ENCODE peak calls at places on chromosomes 6 and 20, in ten cellular contexts. One of them, this sample, is unnamed. For H3K4me1, the result is how much of the 10 kb centered on the place peaks cover.

GRCh38 chr6:168703970-168704369 is 263.0 kb downstream of the SMOC2 start:
- DNase-seq in A549: no peak
- DNase-seq in Peyer's patch: no peak
- DNase-seq in MM.1S: no peak
- DNase-seq in gastrocnemius medialis: no peak
- DNase-seq in CD8-positive, alpha-beta T cell: no peak
- DNase-seq in colonic mucosa: no peak
- DNase-seq in upper lobe of right lung: no peak
- DNase-seq in OCI-LY7: no peak
- DNase-seq in heart left ventricle: no peak
- DNase-seq in this sample: no peak

GRCh38 chr6:160418370-160418769 is 70.2 kb downstream of the SLC22A3 start:
- DNase-seq in A549: no peak
- DNase-seq in Peyer's patch: no peak
- DNase-seq in MM.1S: no peak
- DNase-seq in gastrocnemius medialis: no peak
- DNase-seq in CD8-positive, alpha-beta T cell: no peak
- DNase-seq in colonic mucosa: no peak
- DNase-seq in upper lobe of right lung: no peak
- DNase-seq in OCI-LY7: no peak
- DNase-seq in heart left ventricle: no peak
- DNase-seq in this sample: no peak

GRCh38 chr20:31517373-31517772 is 3.1 kb downstream of the HM13 start:
- DNase-seq in A549: peak
- DNase-seq in Peyer's patch: no peak
- DNase-seq in MM.1S: no peak
- DNase-seq in gastrocnemius medialis: peak
- DNase-seq in CD8-positive, alpha-beta T cell: no peak
- DNase-seq in colonic mucosa: peak
- DNase-seq in upper lobe of right lung: no peak
- DNase-seq in OCI-LY7: no peak
- DNase-seq in heart left ventricle: no peak
- DNase-seq in this sample: no peak

GRCh38 chr6:107712523-107713213 is 111.4 kb downstream of the SCML4 start:
- DNase-seq in A549: no peak
- DNase-seq in Peyer's patch: peak
- DNase-seq in MM.1S: peak
- DNase-seq in gastrocnemius medialis: no peak
- DNase-seq in CD8-positive, alpha-beta T cell: peak
- DNase-seq in colonic mucosa: no peak
- DNase-seq in upper lobe of right lung: no peak
- DNase-seq in OCI-LY7: peak
- DNase-seq in heart left ventricle: no peak
- DNase-seq in this sample: no peak

GRCh38 chr20:47181056-47181862 is 175.2 kb downstream of the ZMYND8 start:
- DNase-seq in A549: peak
- DNase-seq in Peyer's patch: no peak
- DNase-seq in MM.1S: peak
- DNase-seq in gastrocnemius medialis: no peak
- DNase-seq in CD8-positive, alpha-beta T cell: no peak
- DNase-seq in colonic mucosa: peak
- DNase-seq in upper lobe of right lung: no peak
- DNase-seq in OCI-LY7: peak
- DNase-seq in heart left ventricle: no peak
- DNase-seq in this sample: no peak

GRCh38 chr6:35534396-35535170 is 21.9 kb upstream of the TULP1 start:
- DNase-seq in A549: no peak
- DNase-seq in Peyer's patch: no peak
- DNase-seq in MM.1S: no peak
- DNase-seq in gastrocnemius medialis: no peak
- DNase-seq in CD8-positive, alpha-beta T cell: no peak
- DNase-seq in colonic mucosa: no peak
- DNase-seq in upper lobe of right lung: no peak
- DNase-seq in OCI-LY7: no peak
- DNase-seq in heart left ventricle: no peak
- DNase-seq in this sample: no peak

GRCh38 chr6:137497722-137498463 is 3.7 kb upstream of the OLIG3 start:
- DNase-seq in A549: no peak
- DNase-seq in Peyer's patch: no peak
- DNase-seq in MM.1S: no peak
- DNase-seq in gastrocnemius medialis: no peak
- DNase-seq in CD8-positive, alpha-beta T cell: no peak
- DNase-seq in colonic mucosa: no peak
- DNase-seq in upper lobe of right lung: no peak
- DNase-seq in OCI-LY7: no peak
- DNase-seq in heart left ventricle: no peak
- DNase-seq in this sample: no peak

GRCh38 chr6:16326971-16327776 is 88.8 kb downstream of the GMPR start:
- DNase-seq in A549: no peak
- DNase-seq in Peyer's patch: no peak
- DNase-seq in MM.1S: no peak
- DNase-seq in gastrocnemius medialis: no peak
- DNase-seq in CD8-positive, alpha-beta T cell: no peak
- DNase-seq in colonic mucosa: no peak
- DNase-seq in upper lobe of right lung: no peak
- DNase-seq in OCI-LY7: no peak
- DNase-seq in heart left ventricle: peak
- DNase-seq in this sample: no peak

GRCh38 chr20:37297066-37297736 is 7.7 kb downstream of the MANBAL start:
- DNase-seq in A549: no peak
- DNase-seq in Peyer's patch: no peak
- DNase-seq in MM.1S: no peak
- DNase-seq in gastrocnemius medialis: no peak
- DNase-seq in CD8-positive, alpha-beta T cell: no peak
- DNase-seq in colonic mucosa: no peak
- DNase-seq in upper lobe of right lung: no peak
- DNase-seq in OCI-LY7: no peak
- DNase-seq in heart left ventricle: no peak
- DNase-seq in this sample: no peak

GRCh38 chr20:37295595-37295994 is 6.1 kb downstream of the MANBAL start:
- DNase-seq in A549: peak
- DNase-seq in Peyer's patch: no peak
- DNase-seq in MM.1S: no peak
- DNase-seq in gastrocnemius medialis: no peak
- DNase-seq in CD8-positive, alpha-beta T cell: no peak
- DNase-seq in colonic mucosa: peak
- DNase-seq in upper lobe of right lung: no peak
- DNase-seq in OCI-LY7: no peak
- DNase-seq in heart left ventricle: no peak
- DNase-seq in this sample: no peak

GRCh38 chr20:37295001-37295400 is 5.5 kb downstream of the MANBAL start:
- DNase-seq in A549: peak
- DNase-seq in Peyer's patch: no peak
- DNase-seq in MM.1S: no peak
- DNase-seq in gastrocnemius medialis: no peak
- DNase-seq in CD8-positive, alpha-beta T cell: no peak
- DNase-seq in colonic mucosa: no peak
- DNase-seq in upper lobe of right lung: no peak
- DNase-seq in OCI-LY7: no peak
- DNase-seq in heart left ventricle: no peak
- DNase-seq in this sample: no peak

GRCh38 chr20:37294262-37294981 is 5.0 kb downstream of the MANBAL start:
- DNase-seq in A549: no peak
- DNase-seq in Peyer's patch: no peak
- DNase-seq in MM.1S: no peak
- DNase-seq in gastrocnemius medialis: no peak
- DNase-seq in CD8-positive, alpha-beta T cell: no peak
- DNase-seq in colonic mucosa: no peak
- DNase-seq in upper lobe of right lung: no peak
- DNase-seq in OCI-LY7: no peak
- DNase-seq in heart left ventricle: no peak
- DNase-seq in this sample: no peak

DNA sequence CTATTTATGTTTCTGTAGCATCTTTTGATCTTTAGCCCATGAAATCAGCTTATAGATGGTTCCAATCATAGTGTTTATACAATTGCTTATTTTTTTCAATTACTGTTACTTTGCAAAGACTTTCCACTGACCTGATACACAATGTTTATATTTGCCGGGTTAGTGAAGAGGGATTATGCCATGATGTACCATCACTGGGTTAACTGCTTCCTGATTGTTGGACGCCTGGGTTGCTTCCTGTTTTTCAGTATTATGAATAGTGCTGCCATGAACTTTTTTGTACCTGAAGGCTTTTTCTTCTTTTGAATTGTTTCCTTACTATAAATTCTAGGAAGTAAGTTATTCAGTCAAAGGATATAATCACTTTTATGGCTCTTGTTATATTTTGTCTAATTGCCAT is 6.9 kb downstream of the MANBAL start:
- DNase-seq in A549: no peak
- DNase-seq in Peyer's patch: no peak
- DNase-seq in MM.1S: no peak
- DNase-seq in gastrocnemius medialis: no peak
- DNase-seq in CD8-positive, alpha-beta T cell: no peak
- DNase-seq in colonic mucosa: no peak
- DNase-seq in upper lobe of right lung: no peak
- DNase-seq in OCI-LY7: peak
- DNase-seq in heart left ventricle: no peak
- DNase-seq in this sample: no peak
- H3K4me1 ChIP-seq in A549: half or more
- H3K4me1 ChIP-seq in Peyer's patch: under half
- H3K4me1 ChIP-seq in MM.1S: under half
- H3K4me1 ChIP-seq in gastrocnemius medialis: under half
- H3K4me1 ChIP-seq in CD8-positive, alpha-beta T cell: under half
- H3K4me1 ChIP-seq in colonic mucosa: under half
- H3K4me1 ChIP-seq in upper lobe of right lung: under half
- H3K4me1 ChIP-seq in OCI-LY7: under half
- H3K4me1 ChIP-seq in heart left ventricle: under half
- H3K4me1 ChIP-seq in this sample: under half

GRCh38 chr6:147397306-147397705 is 111.2 kb upstream of the SAMD5 start:
- DNase-seq in A549: no peak
- DNase-seq in Peyer's patch: no peak
- DNase-seq in MM.1S: no peak
- DNase-seq in gastrocnemius medialis: no peak
- DNase-seq in CD8-positive, alpha-beta T cell: no peak
- DNase-seq in colonic mucosa: no peak
- DNase-seq in upper lobe of right lung: no peak
- DNase-seq in OCI-LY7: no peak
- DNase-seq in heart left ventricle: no peak
- DNase-seq in this sample: no peak

GRCh38 chr6:147389463-147389862 is 119.0 kb upstream of the SAMD5 start:
- DNase-seq in A549: no peak
- DNase-seq in Peyer's patch: no peak
- DNase-seq in MM.1S: no peak
- DNase-seq in gastrocnemius medialis: no peak
- DNase-seq in CD8-positive, alpha-beta T cell: no peak
- DNase-seq in colonic mucosa: no peak
- DNase-seq in upper lobe of right lung: no peak
- DNase-seq in OCI-LY7: no peak
- DNase-seq in heart left ventricle: no peak
- DNase-seq in this sample: no peak

GRCh38 chr6:147392917-147393625 is 115.4 kb upstream of the SAMD5 start:
- DNase-seq in A549: no peak
- DNase-seq in Peyer's patch: no peak
- DNase-seq in MM.1S: no peak
- DNase-seq in gastrocnemius medialis: no peak
- DNase-seq in CD8-positive, alpha-beta T cell: no peak
- DNase-seq in colonic mucosa: no peak
- DNase-seq in upper lobe of right lung: no peak
- DNase-seq in OCI-LY7: no peak
- DNase-seq in heart left ventricle: no peak
- DNase-seq in this sample: no peak

GRCh38 chr6:147390909-147391536 is 117.5 kb upstream of the SAMD5 start:
- DNase-seq in A549: peak
- DNase-seq in Peyer's patch: no peak
- DNase-seq in MM.1S: no peak
- DNase-seq in gastrocnemius medialis: no peak
- DNase-seq in CD8-positive, alpha-beta T cell: no peak
- DNase-seq in colonic mucosa: no peak
- DNase-seq in upper lobe of right lung: no peak
- DNase-seq in OCI-LY7: peak
- DNase-seq in heart left ventricle: no peak
- DNase-seq in this sample: no peak

DNA sequence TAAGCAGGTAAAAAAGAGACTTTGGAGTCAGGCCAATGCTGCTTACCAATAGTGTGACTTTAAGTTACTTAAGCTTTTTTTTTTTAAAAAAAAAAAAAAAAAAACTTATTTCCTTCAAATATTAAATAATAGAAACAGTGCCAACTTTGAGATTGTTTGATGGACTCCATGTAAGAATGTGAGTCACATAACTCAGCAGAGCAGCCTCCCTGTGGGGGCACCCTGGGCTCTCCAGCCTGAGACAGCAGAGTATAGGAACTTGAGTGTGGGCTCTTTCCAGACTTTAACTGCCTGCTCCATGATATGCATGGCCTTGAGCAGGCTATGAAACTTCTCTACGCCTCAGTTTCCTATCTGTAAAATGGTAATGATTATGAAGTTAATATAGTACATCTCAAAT is 113.3 kb upstream of the SAMD5 start:
- DNase-seq in A549: no peak
- DNase-seq in Peyer's patch: no peak
- DNase-seq in MM.1S: no peak
- DNase-seq in gastrocnemius medialis: no peak
- DNase-seq in CD8-positive, alpha-beta T cell: no peak
- DNase-seq in colonic mucosa: no peak
- DNase-seq in upper lobe of right lung: no peak
- DNase-seq in OCI-LY7: no peak
- DNase-seq in heart left ventricle: no peak
- DNase-seq in this sample: no peak
- H3K27ac ChIP-seq in A549: no peak
- H3K27ac ChIP-seq in Peyer's patch: no peak
- H3K27ac ChIP-seq in MM.1S: no peak
- H3K27ac ChIP-seq in gastrocnemius medialis: no peak
- H3K27ac ChIP-seq in CD8-positive, alpha-beta T cell: no peak
- H3K27ac ChIP-seq in colonic mucosa: no peak
- H3K27ac ChIP-seq in upper lobe of right lung: no peak
- H3K27ac ChIP-seq in OCI-LY7: no peak
- H3K27ac ChIP-seq in heart left ventricle: no peak
- H3K27ac ChIP-seq in this sample: no peak

GRCh38 chr20:49790077-49790798 is 22.4 kb upstream of the SLC9A8 start:
- DNase-seq in A549: no peak
- DNase-seq in Peyer's patch: no peak
- DNase-seq in MM.1S: no peak
- DNase-seq in gastrocnemius medialis: no peak
- DNase-seq in CD8-positive, alpha-beta T cell: no peak
- DNase-seq in colonic mucosa: no peak
- DNase-seq in upper lobe of right lung: no peak
- DNase-seq in OCI-LY7: no peak
- DNase-seq in heart left ventricle: peak
- DNase-seq in this sample: no peak

GRCh38 chr20:49792611-49793010 is 20.0 kb upstream of the SLC9A8 start:
- DNase-seq in A549: no peak
- DNase-seq in Peyer's patch: no peak
- DNase-seq in MM.1S: no peak
- DNase-seq in gastrocnemius medialis: no peak
- DNase-seq in CD8-positive, alpha-beta T cell: no peak
- DNase-seq in colonic mucosa: no peak
- DNase-seq in upper lobe of right lung: no peak
- DNase-seq in OCI-LY7: no peak
- DNase-seq in heart left ventricle: no peak
- DNase-seq in this sample: no peak

GRCh38 chr20:49792006-49792405 is 20.6 kb upstream of the SLC9A8 start:
- DNase-seq in A549: no peak
- DNase-seq in Peyer's patch: no peak
- DNase-seq in MM.1S: no peak
- DNase-seq in gastrocnemius medialis: no peak
- DNase-seq in CD8-positive, alpha-beta T cell: no peak
- DNase-seq in colonic mucosa: no peak
- DNase-seq in upper lobe of right lung: no peak
- DNase-seq in OCI-LY7: no peak
- DNase-seq in heart left ventricle: no peak
- DNase-seq in this sample: no peak

GRCh38 chr20:49794336-49795124 is 18.1 kb upstream of the SLC9A8 start:
- DNase-seq in A549: no peak
- DNase-seq in Peyer's patch: no peak
- DNase-seq in MM.1S: no peak
- DNase-seq in gastrocnemius medialis: no peak
- DNase-seq in CD8-positive, alpha-beta T cell: peak
- DNase-seq in colonic mucosa: peak
- DNase-seq in upper lobe of right lung: peak
- DNase-seq in OCI-LY7: no peak
- DNase-seq in heart left ventricle: no peak
- DNase-seq in this sample: peak

GRCh38 chr20:49791165-49791564 is 21.5 kb upstream of the SLC9A8 start:
- DNase-seq in A549: no peak
- DNase-seq in Peyer's patch: no peak
- DNase-seq in MM.1S: no peak
- DNase-seq in gastrocnemius medialis: no peak
- DNase-seq in CD8-positive, alpha-beta T cell: no peak
- DNase-seq in colonic mucosa: no peak
- DNase-seq in upper lobe of right lung: no peak
- DNase-seq in OCI-LY7: no peak
- DNase-seq in heart left ventricle: no peak
- DNase-seq in this sample: no peak
- H3K4me1 ChIP-seq in A549: half or more
- H3K4me1 ChIP-seq in Peyer's patch: under half
- H3K4me1 ChIP-seq in MM.1S: under half
- H3K4me1 ChIP-seq in gastrocnemius medialis: under half
- H3K4me1 ChIP-seq in CD8-positive, alpha-beta T cell: under half
- H3K4me1 ChIP-seq in colonic mucosa: under half
- H3K4me1 ChIP-seq in upper lobe of right lung: under half
- H3K4me1 ChIP-seq in OCI-LY7: under half
- H3K4me1 ChIP-seq in heart left ventricle: under half
- H3K4me1 ChIP-seq in this sample: under half

GRCh38 chr20:35276408-35276807 is 1.5 kb downstream of the MMP24OS start:
- DNase-seq in A549: no peak
- DNase-seq in Peyer's patch: no peak
- DNase-seq in MM.1S: no peak
- DNase-seq in gastrocnemius medialis: no peak
- DNase-seq in CD8-positive, alpha-beta T cell: no peak
- DNase-seq in colonic mucosa: no peak
- DNase-seq in upper lobe of right lung: no peak
- DNase-seq in OCI-LY7: no peak
- DNase-seq in heart left ventricle: no peak
- DNase-seq in this sample: no peak
- H3K27ac ChIP-seq in A549: peak
- H3K27ac ChIP-seq in Peyer's patch: peak
- H3K27ac ChIP-seq in MM.1S: no peak
- H3K27ac ChIP-seq in gastrocnemius medialis: peak
- H3K27ac ChIP-seq in CD8-positive, alpha-beta T cell: peak
- H3K27ac ChIP-seq in colonic mucosa: peak
- H3K27ac ChIP-seq in upper lobe of right lung: no peak
- H3K27ac ChIP-seq in OCI-LY7: peak
- H3K27ac ChIP-seq in heart left ventricle: peak
- H3K27ac ChIP-seq in this sample: peak